ENCODE peak calls at places on chromosomes 7 and 10, in five cellular contexts. One of them, this sample, is unnamed.

GRCh38 chr7:37643876-37644275 is 39.7 kb upstream of the GPR141 start:
- DNase-seq in A549: no peak
- DNase-seq in KBM-7: no peak
- DNase-seq in skeletal muscle cell: no peak
- DNase-seq in amniotic stem cell: no peak
- DNase-seq in this sample: peak; percentile 24

GRCh38 chr7:55193245-55193644 is 171.9 kb upstream of the LANCL2 start:
- DNase-seq in KBM-7: no peak
- DNase-seq in amniotic stem cell: no peak
- DNase-seq in skeletal muscle cell: no peak
- DNase-seq in A549: no peak
- DNase-seq in this sample: no peak

GRCh38 chr7:47232751-47233412 is 349.0 kb downstream of the TNS3 start:
- DNase-seq in skeletal muscle cell: no peak
- DNase-seq in KBM-7: no peak
- DNase-seq in A549: no peak
- DNase-seq in amniotic stem cell: no peak
- DNase-seq in this sample: no peak

GRCh38 chr7:150954201-150954985 is 23.7 kb downstream of the KCNH2 start:
- DNase-seq in skeletal muscle cell: no peak
- DNase-seq in amniotic stem cell: no peak
- DNase-seq in A549: no peak
- DNase-seq in KBM-7: no peak
- DNase-seq in this sample: no peak

GRCh38 chr10:7397049-7397448 is 13.8 kb downstream of the SFMBT2 start:
- DNase-seq in amniotic stem cell: no peak
- DNase-seq in skeletal muscle cell: no peak
- DNase-seq in KBM-7: no peak
- DNase-seq in A549: no peak
- DNase-seq in this sample: no peak

GRCh38 chr10:22666287-22667092 is 47.9 kb downstream of the PIP4K2A start:
- DNase-seq in A549: no peak
- DNase-seq in KBM-7: peak; percentile 58
- DNase-seq in amniotic stem cell: no peak
- DNase-seq in skeletal muscle cell: no peak
- DNase-seq in this sample: no peak

GRCh38 chr7:24936121-24936824 is 43.7 kb downstream of the OSBPL3 start:
- DNase-seq in skeletal muscle cell: no peak
- DNase-seq in A549: no peak
- DNase-seq in amniotic stem cell: no peak
- DNase-seq in KBM-7: peak; percentile 18
- DNase-seq in this sample: no peak

GRCh38 chr10:5629789-5630436 is 36.5 kb downstream of the ASB13 start:
- DNase-seq in KBM-7: peak; percentile 83
- DNase-seq in amniotic stem cell: peak; percentile 37
- DNase-seq in A549: peak; percentile 74
- DNase-seq in skeletal muscle cell: no peak
- DNase-seq in this sample: peak; percentile 72

GRCh38 chr7:26083113-26083512 is 68.9 kb upstream of the NFE2L3 start:
- DNase-seq in skeletal muscle cell: no peak
- DNase-seq in amniotic stem cell: no peak
- DNase-seq in A549: no peak
- DNase-seq in KBM-7: no peak
- DNase-seq in this sample: no peak

GRCh38 chr10:118207470-118208007 is 134.6 kb downstream of the FAM204A start:
- DNase-seq in KBM-7: no peak
- DNase-seq in skeletal muscle cell: no peak
- DNase-seq in amniotic stem cell: no peak
- DNase-seq in A549: no peak
- DNase-seq in this sample: no peak

GRCh38 chr7:66627876-66628360 is 763 bp upstream of the KCTD7 start:
- DNase-seq in amniotic stem cell: no peak
- DNase-seq in KBM-7: no peak
- DNase-seq in skeletal muscle cell: no peak
- DNase-seq in A549: no peak
- DNase-seq in this sample: no peak

GRCh38 chr10:102322914-102323313 is 72.6 kb upstream of the NFKB2 start:
- DNase-seq in A549: no peak
- DNase-seq in KBM-7: peak; percentile 79
- DNase-seq in amniotic stem cell: no peak
- DNase-seq in skeletal muscle cell: no peak
- DNase-seq in this sample: no peak

GRCh38 chr7:158327571-158328180 is 259.9 kb downstream of the PTPRN2 start:
- DNase-seq in A549: no peak
- DNase-seq in KBM-7: no peak
- DNase-seq in amniotic stem cell: no peak
- DNase-seq in skeletal muscle cell: no peak
- DNase-seq in this sample: no peak

GRCh38 chr7:11830582-11831382 is 1.2 kb downstream of the THSD7A start:
- DNase-seq in amniotic stem cell: no peak
- DNase-seq in A549: no peak
- DNase-seq in skeletal muscle cell: no peak
- DNase-seq in KBM-7: peak; percentile 30
- DNase-seq in this sample: peak; percentile 38

GRCh38 chr10:3068968-3069737 is 1.8 kb downstream of the PFKP start:
- DNase-seq in KBM-7: peak; percentile 42
- DNase-seq in skeletal muscle cell: no peak
- DNase-seq in A549: no peak
- DNase-seq in amniotic stem cell: no peak
- DNase-seq in this sample: peak; percentile 54

GRCh38 chr10:8064436-8064835 is 9.9 kb downstream of the GATA3 start:
- DNase-seq in skeletal muscle cell: no peak
- DNase-seq in KBM-7: no peak
- DNase-seq in amniotic stem cell: no peak
- DNase-seq in A549: no peak
- DNase-seq in this sample: no peak

GRCh38 chr10:117130862-117131389 is 7.1 kb downstream of the VAX1 start:
- DNase-seq in amniotic stem cell: no peak
- DNase-seq in skeletal muscle cell: no peak
- DNase-seq in KBM-7: no peak
- DNase-seq in A549: no peak
- DNase-seq in this sample: no peak

GRCh38 chr10:119209050-119209735 is 1.8 kb downstream of the GRK5 start:
- DNase-seq in A549: peak; percentile 67
- DNase-seq in amniotic stem cell: peak; percentile 28
- DNase-seq in skeletal muscle cell: no peak
- DNase-seq in KBM-7: peak; percentile 58
- DNase-seq in this sample: peak; percentile 26